ENCODE peak calls at places on chromosomes 7 and 10, in seven cellular contexts. V is stimulated activated CD8-positive, alpha-beta memory T cell treated with anti-CD3 and anti-CD28 coated beads, Interleukin-4, amount 100 ng/mL, for 1 hour; F is PC-3; J is NCI-H2029 treated with DMSO at 0.1 percent for 48 hours; N is HEK293T; T is activated CD8-positive, alpha-beta memory T cell treated with anti-CD3 and anti-CD28 coated beads for 48 hours; U is stimulated activated CD4-positive, alpha-beta T cell treated with anti-CD3 and anti-CD28 coated beads, Interleukin-4, amount 100 ng/mL, for 4 hours. B is an unnamed sample.

GRCh38 chr7:45102785-45103712 is 8.4 kb downstream of the TBRG4 start:
- DNase-seq in T (no peak), N (no peak), V (no peak), J (no peak), U (no peak), F (no peak), B (no peak)

GRCh38 chr7:100694196-100694745 is at the start of gene GIGYF1:
- DNase-seq in F (peak), J (no peak), U (peak), V (no peak), N (peak), T (no peak), B (peak)

GRCh38 chr10:78846770-78847169 is 222.0 kb upstream of the ZMIZ1 start:
- DNase-seq in V (no peak), N (no peak), J (no peak), T (no peak), U (no peak), F (no peak), B (no peak)

GRCh38 chr7:75064801-75065200 is 8.8 kb downstream of the RCC1L start:
- DNase-seq in V (no peak), N (no peak), U (no peak), T (no peak), F (no peak), J (no peak), B (no peak)

GRCh38 chr10:103470755-103471653 is 8.0 kb downstream of the CALHM3 start:
- DNase-seq in J (no peak), U (peak), T (no peak), N (no peak), F (peak), V (peak), B (peak)

GRCh38 chr7:7857143-7857583 is 111.4 kb upstream of the GLCCI1 start:
- DNase-seq in F (no peak), N (no peak), V (no peak), U (no peak), J (no peak), T (no peak), B (no peak)

GRCh38 chr7:157401567-157402387 is 65.0 kb downstream of the DNAJB6 start:
- DNase-seq in T (no peak), J (no peak), F (no peak), V (no peak), U (no peak), N (no peak), B (no peak)

GRCh38 chr10:119449210-119449584 is 93.3 kb downstream of the RGS10 start:
- DNase-seq in V (no peak), N (no peak), J (no peak), U (no peak), F (no peak), T (no peak), B (no peak)